ENCODE peak calls at places on chromosomes 2 and 18, in four cellular contexts. One of them, this sample, is unnamed.

GRCh38 chr2:160666019-160666676 is 172.5 kb upstream of the RBMS1 start:
- DNase-seq in GM13977: peak; percentile 32
- DNase-seq in GM06990: peak; percentile 21
- DNase-seq in choroid plexus epithelial cell: peak; percentile 99
- DNase-seq in this sample: no peak

GRCh38 chr2:230758566-230759480 is 46.2 kb downstream of the CAB39 start:
- DNase-seq in GM13977: no peak
- DNase-seq in choroid plexus epithelial cell: peak; percentile 90
- DNase-seq in GM06990: no peak
- DNase-seq in this sample: no peak

GRCh38 chr18:55300469-55301195 is 287.4 kb downstream of the TCF4 start:
- DNase-seq in GM13977: no peak
- DNase-seq in GM06990: no peak
- DNase-seq in choroid plexus epithelial cell: no peak
- DNase-seq in this sample: no peak

GRCh38 chr2:105571445-105571987 is 172.7 kb upstream of the FHL2 start:
- DNase-seq in GM13977: peak; percentile 26
- DNase-seq in choroid plexus epithelial cell: no peak
- DNase-seq in GM06990: no peak
- DNase-seq in this sample: no peak

GRCh38 chr2:229884775-229885699 is 36.8 kb downstream of the TRIP12 start:
- DNase-seq in choroid plexus epithelial cell: no peak
- DNase-seq in GM13977: peak; percentile 21
- DNase-seq in GM06990: peak; percentile 30
- DNase-seq in this sample: no peak

GRCh38 chr2:230441188-230441897 is 25.3 kb downstream of the SP100 start:
- DNase-seq in GM13977: no peak
- DNase-seq in choroid plexus epithelial cell: peak; percentile 82
- DNase-seq in GM06990: no peak
- DNase-seq in this sample: no peak

GRCh38 chr2:42593282-42593681 is 24.9 kb downstream of the MTA3 start:
- DNase-seq in choroid plexus epithelial cell: no peak
- DNase-seq in GM06990: no peak
- DNase-seq in GM13977: no peak
- DNase-seq in this sample: no peak

GRCh38 chr2:224876522-224876921 is 160.4 kb upstream of the CCDC195 start:
- DNase-seq in choroid plexus epithelial cell: no peak
- DNase-seq in GM13977: no peak
- DNase-seq in GM06990: no peak
- DNase-seq in this sample: no peak

GRCh38 chr2:118246726-118247125 is 158.5 kb downstream of the INSIG2 start:
- DNase-seq in GM06990: no peak
- DNase-seq in GM13977: no peak
- DNase-seq in choroid plexus epithelial cell: no peak
- DNase-seq in this sample: no peak

GRCh38 chr2:134462791-134463725 is 209.2 kb downstream of the MGAT5 start:
- DNase-seq in GM06990: no peak
- DNase-seq in choroid plexus epithelial cell: no peak
- DNase-seq in GM13977: no peak
- DNase-seq in this sample: no peak

GRCh38 chr2:237449193-237449797 is 35.3 kb upstream of the COL6A3 start:
- DNase-seq in GM13977: no peak
- DNase-seq in GM06990: no peak
- DNase-seq in choroid plexus epithelial cell: no peak
- DNase-seq in this sample: no peak

GRCh38 chr2:66428986-66429612 is 5.8 kb upstream of the MEIS1 start:
- DNase-seq in GM06990: no peak
- DNase-seq in choroid plexus epithelial cell: peak; percentile 80
- DNase-seq in GM13977: no peak
- DNase-seq in this sample: no peak

GRCh38 chr2:132547089-132547687 is 122.8 kb downstream of the LYPD1 start:
- DNase-seq in choroid plexus epithelial cell: peak; percentile 88
- DNase-seq in GM13977: peak; percentile 56
- DNase-seq in GM06990: no peak
- DNase-seq in this sample: peak; percentile 57

GRCh38 chr2:100291152-100291970 is 30.9 kb downstream of the LONRF2 start:
- DNase-seq in choroid plexus epithelial cell: peak; percentile 96
- DNase-seq in GM06990: no peak
- DNase-seq in GM13977: no peak
- DNase-seq in this sample: no peak

GRCh38 chr2:39216495-39217191 is 27.1 kb downstream of the CDKL4 start:
- DNase-seq in choroid plexus epithelial cell: no peak
- DNase-seq in GM06990: no peak
- DNase-seq in GM13977: no peak
- DNase-seq in this sample: peak; percentile 13

GRCh38 chr18:39191931-39192330 is 1626.3 kb upstream of the CELF4 start:
- DNase-seq in GM13977: no peak
- DNase-seq in choroid plexus epithelial cell: no peak
- DNase-seq in GM06990: no peak
- DNase-seq in this sample: no peak

GRCh38 chr2:128807317-128807716 is 488.6 kb upstream of the HS6ST1 start:
- DNase-seq in GM13977: no peak
- DNase-seq in choroid plexus epithelial cell: no peak
- DNase-seq in GM06990: no peak
- DNase-seq in this sample: no peak

GRCh38 chr18:79489900-79490592 is 94.3 kb downstream of the NFATC1 start:
- DNase-seq in choroid plexus epithelial cell: no peak
- DNase-seq in GM13977: no peak
- DNase-seq in GM06990: no peak
- DNase-seq in this sample: no peak

GRCh38 chr2:173584676-173585453 is 230.2 kb downstream of the CDCA7 start:
- DNase-seq in choroid plexus epithelial cell: no peak
- DNase-seq in GM13977: no peak
- DNase-seq in GM06990: no peak
- DNase-seq in this sample: no peak

GRCh38 chr2:33655626-33656025 is 56.5 kb upstream of the FAM98A start:
- DNase-seq in GM13977: no peak
- DNase-seq in GM06990: no peak
- DNase-seq in choroid plexus epithelial cell: no peak
- DNase-seq in this sample: no peak

GRCh38 chr2:197873293-197873701 is 68.9 kb downstream of the PLCL1 start:
- DNase-seq in choroid plexus epithelial cell: peak; percentile 52
- DNase-seq in GM06990: no peak
- DNase-seq in GM13977: no peak
- DNase-seq in this sample: no peak

GRCh38 chr18:45569566-45569965 is 45.7 kb upstream of the SLC14A2 start:
- DNase-seq in GM06990: no peak
- DNase-seq in choroid plexus epithelial cell: no peak
- DNase-seq in GM13977: no peak
- DNase-seq in this sample: no peak

GRCh38 chr2:133871810-133872209 is 303.5 kb upstream of the NCKAP5 start:
- DNase-seq in choroid plexus epithelial cell: no peak
- DNase-seq in GM13977: no peak
- DNase-seq in GM06990: no peak
- DNase-seq in this sample: no peak

GRCh38 chr2:18479901-18480369 is 80.5 kb downstream of the RDH14 start:
- DNase-seq in GM06990: no peak
- DNase-seq in choroid plexus epithelial cell: no peak
- DNase-seq in GM13977: no peak
- DNase-seq in this sample: no peak

GRCh38 chr2:42138163-42139016 is 30.8 kb upstream of the EML4 start:
- DNase-seq in GM06990: no peak
- DNase-seq in choroid plexus epithelial cell: peak; percentile 99
- DNase-seq in GM13977: no peak
- DNase-seq in this sample: no peak

GRCh38 chr2:84919885-84920580 is 14.6 kb downstream of the TMSB10 start:
- DNase-seq in GM13977: no peak
- DNase-seq in GM06990: no peak
- DNase-seq in choroid plexus epithelial cell: peak; percentile 96
- DNase-seq in this sample: peak; percentile 51

GRCh38 chr18:10035306-10035991 is 121.6 kb downstream of the VAPA start:
- DNase-seq in choroid plexus epithelial cell: no peak
- DNase-seq in GM06990: no peak
- DNase-seq in GM13977: no peak
- DNase-seq in this sample: no peak

GRCh38 chr2:225889452-225889851 is 489.9 kb downstream of the NYAP2 start:
- DNase-seq in GM13977: peak; percentile 20
- DNase-seq in GM06990: no peak
- DNase-seq in choroid plexus epithelial cell: peak; percentile 89
- DNase-seq in this sample: peak; percentile 10

GRCh38 chr18:34947711-34948125 is 93.5 kb upstream of the MAPRE2 start:
- DNase-seq in GM13977: no peak
- DNase-seq in choroid plexus epithelial cell: peak; percentile 81
- DNase-seq in GM06990: no peak
- DNase-seq in this sample: no peak

GRCh38 chr18:45168883-45169585 is 446.2 kb upstream of the SLC14A2 start:
- DNase-seq in GM06990: no peak
- DNase-seq in choroid plexus epithelial cell: peak; percentile 62
- DNase-seq in GM13977: no peak
- DNase-seq in this sample: no peak

GRCh38 chr2:173184031-173185004 is 108.7 kb downstream of the MAP3K20 start:
- DNase-seq in GM13977: no peak
- DNase-seq in choroid plexus epithelial cell: peak; percentile 98
- DNase-seq in GM06990: no peak
- DNase-seq in this sample: no peak

GRCh38 chr2:150207979-150208378 is 279.5 kb downstream of the RND3 start:
- DNase-seq in choroid plexus epithelial cell: no peak
- DNase-seq in GM13977: no peak
- DNase-seq in GM06990: no peak
- DNase-seq in this sample: no peak

GRCh38 chr2:157327200-157327599 is 1.6 kb upstream of the ERMN start:
- DNase-seq in choroid plexus epithelial cell: no peak
- DNase-seq in GM13977: no peak
- DNase-seq in GM06990: no peak
- DNase-seq in this sample: no peak

GRCh38 chr2:190781604-190782198 is 98.9 kb upstream of the GLS start:
- DNase-seq in choroid plexus epithelial cell: peak; percentile 86
- DNase-seq in GM13977: peak; percentile 65
- DNase-seq in GM06990: peak; percentile 6
- DNase-seq in this sample: peak; percentile 54

GRCh38 chr2:167438206-167438605 is 549.9 kb downstream of the XIRP2 start:
- DNase-seq in GM13977: no peak
- DNase-seq in GM06990: no peak
- DNase-seq in choroid plexus epithelial cell: peak; percentile 71
- DNase-seq in this sample: no peak

GRCh38 chr2:239102266-239102665 is 254.4 kb downstream of the TWIST2 start:
- DNase-seq in GM13977: no peak
- DNase-seq in choroid plexus epithelial cell: no peak
- DNase-seq in GM06990: no peak
- DNase-seq in this sample: no peak

GRCh38 chr2:69789129-69789528 is 40.3 kb upstream of the GMCL1 start:
- DNase-seq in GM13977: no peak
- DNase-seq in choroid plexus epithelial cell: peak; percentile 97
- DNase-seq in GM06990: peak; percentile 51
- DNase-seq in this sample: peak; percentile 29

GRCh38 chr2:207475546-207475945 is 54.2 kb upstream of the CREB1 start:
- DNase-seq in GM13977: no peak
- DNase-seq in GM06990: no peak
- DNase-seq in choroid plexus epithelial cell: peak; percentile 20
- DNase-seq in this sample: no peak

GRCh38 chr2:98912221-98912851 is 23.7 kb downstream of the CRACDL start:
- DNase-seq in GM13977: no peak
- DNase-seq in choroid plexus epithelial cell: peak; percentile 79
- DNase-seq in GM06990: no peak
- DNase-seq in this sample: no peak

GRCh38 chr18:58671941-58672565 is 788 bp downstream of the MALT1 start:
- DNase-seq in GM06990: no peak
- DNase-seq in choroid plexus epithelial cell: peak; percentile 51
- DNase-seq in GM13977: peak; percentile 55
- DNase-seq in this sample: no peak
- TF ChIP-seq CTCF in GM06990: no peak
- TF ChIP-seq CTCF in choroid plexus epithelial cell: no peak
- TF ChIP-seq CTCF in GM13977: no peak
- TF ChIP-seq CTCF in this sample: no peak

GRCh38 chr18:74331404-74331803 is 15.8 kb downstream of the C18orf63 start:
- DNase-seq in choroid plexus epithelial cell: peak; percentile 87
- DNase-seq in GM13977: no peak
- DNase-seq in GM06990: no peak
- DNase-seq in this sample: no peak
- TF ChIP-seq CTCF in choroid plexus epithelial cell: peak; percentile 83
- TF ChIP-seq CTCF in GM13977: peak; percentile 15
- TF ChIP-seq CTCF in GM06990: peak; percentile 49
- TF ChIP-seq CTCF in this sample: no peak

GRCh38 chr2:111113838-111114237 is 6.9 kb upstream of the BCL2L11 start:
- DNase-seq in GM06990: no peak
- DNase-seq in GM13977: no peak
- DNase-seq in choroid plexus epithelial cell: no peak
- DNase-seq in this sample: no peak
- TF ChIP-seq CTCF in GM06990: no peak
- TF ChIP-seq CTCF in GM13977: no peak
- TF ChIP-seq CTCF in choroid plexus epithelial cell: no peak
- TF ChIP-seq CTCF in this sample: no peak

GRCh38 chr18:36537289-36537688 is 239.8 kb downstream of the FHOD3 start:
- DNase-seq in GM13977: no peak
- DNase-seq in GM06990: no peak
- DNase-seq in choroid plexus epithelial cell: no peak
- DNase-seq in this sample: no peak
- TF ChIP-seq CTCF in GM13977: no peak
- TF ChIP-seq CTCF in GM06990: no peak
- TF ChIP-seq CTCF in choroid plexus epithelial cell: no peak
- TF ChIP-seq CTCF in this sample: no peak

GRCh38 chr18:76805221-76805620 is 17.1 kb upstream of the ZNF236 start:
- DNase-seq in choroid plexus epithelial cell: peak; percentile 59
- DNase-seq in GM13977: no peak
- DNase-seq in GM06990: no peak
- DNase-seq in this sample: no peak
- TF ChIP-seq CTCF in choroid plexus epithelial cell: peak; percentile 51
- TF ChIP-seq CTCF in GM13977: no peak
- TF ChIP-seq CTCF in GM06990: no peak
- TF ChIP-seq CTCF in this sample: no peak